ENCODE peak calls at places on chromosomes 5 and 9, in nine cellular contexts. O is mesenchymal stem cell; E is KBM-7; J is activated CD4-positive, alpha-beta T cell treated with anti-CD3 and anti-CD28 coated beads, Interleukin-2, amount 10 ng/mL, durations not matched to agents 24 days and 14 days; M is activated T-cell treated with anti-CD3 and anti-CD28 coated beads for 1 hour; L is GM23248; V is activated T-helper 1 cell treated with Interleukin-2 at 50 U/mL for 16 hours; T is kidney tubule cell; Q is renal cortical epithelial cell. B is an unnamed sample.
A peak's percentile ranks its signal among the peaks of the same experiment; 100 is the strongest.

GRCh38 chr9:113012492-113012891 is 500 bp upstream of the ZNF883 start:
- DNase-seq in V (no peak), L (peak; percentile 14), T (no peak), M (no peak), E (no peak), J (no peak), Q (no peak), O (no peak), B (no peak)

GRCh38 chr5:177475563-177476427 is 2.4 kb upstream of the DBN1 start:
- DNase-seq in M (no peak), L (peak; percentile 50), T (no peak), E (no peak), O (peak; percentile 26), Q (no peak), V (no peak), J (no peak), B (no peak)

GRCh38 chr5:96259211-96259772 is 173.8 kb downstream of the PCSK1 start:
- DNase-seq in E (peak; percentile 18), T (peak; percentile 80), V (no peak), O (peak; percentile 52), J (no peak), L (peak; percentile 79), Q (peak; percentile 88), M (no peak), B (no peak)

GRCh38 chr9:134688231-134688630 is 46.6 kb downstream of the COL5A1 start:
- DNase-seq in V (no peak), O (no peak), L (no peak), Q (no peak), M (no peak), J (no peak), T (no peak), E (no peak), B (no peak)

GRCh38 chr9:112411626-112412027 is 31.7 kb downstream of the HSDL2 start:
- DNase-seq in J (no peak), E (no peak), M (no peak), Q (no peak), L (peak; percentile 17), V (no peak), O (no peak), T (no peak), B (no peak)

GRCh38 chr5:8981496-8981895 is 564.4 kb downstream of the SEMA5A start:
- DNase-seq in E (no peak), M (no peak), V (no peak), Q (peak; percentile 52), L (peak; percentile 41), O (no peak), T (peak; percentile 54), J (no peak), B (no peak)

GRCh38 chr5:40165789-40166728 is 513.7 kb upstream of the PTGER4 start:
- DNase-seq in T (peak; percentile 6), J (peak; percentile 63), E (no peak), O (no peak), M (no peak), L (no peak), Q (peak; percentile 6), V (no peak), B (no peak)

GRCh38 chr5:108258001-108258400 is 123.9 kb downstream of the FBXL17 start:
- DNase-seq in Q (peak; percentile 10), V (no peak), M (no peak), T (peak; percentile 7), J (no peak), O (peak; percentile 6), L (peak; percentile 57), E (no peak), B (no peak)

GRCh38 chr5:67817652-67818051 is 397.9 kb upstream of the PIK3R1 start:
- DNase-seq in T (no peak), O (no peak), M (no peak), L (no peak), J (no peak), E (no peak), Q (no peak), V (no peak), B (no peak)

GRCh38 chr5:75049581-75050274 is 2.6 kb downstream of the GCNT4 start:
- DNase-seq in O (peak; percentile 75), L (peak; percentile 71), J (peak; percentile 89), E (peak; percentile 55), T (peak; percentile 84), V (peak; percentile 25), Q (peak; percentile 66), M (peak; percentile 52), B (no peak)

GRCh38 chr5:141850786-141851185 is 27.4 kb downstream of the PCDH1 start:
- DNase-seq in M (no peak), T (no peak), V (no peak), E (no peak), L (peak; percentile 20), J (peak; percentile 62), Q (no peak), O (no peak), B (no peak)